ENCODE peak calls at places on chromosomes 12 and 14, in six cellular contexts. A, K, T, Q, Y and B are unnamed samples.

GRCh38 chr14:92846162-92846897 is 52.2 kb downstream of the GOLGA5 start:
- DNase-seq in T (peak), Y (peak), Q (no peak), K (no peak), A (peak), B (peak)

GRCh38 chr14:88359500-88359899 is 26.0 kb upstream of the SPATA7 start:
- DNase-seq in Q (no peak), Y (no peak), K (no peak), A (no peak), T (no peak), B (no peak)

GRCh38 chr12:104740668-104741067 is 217.4 kb downstream of the SLC41A2 start:
- DNase-seq in K (no peak), Q (no peak), T (peak), A (peak), Y (no peak), B (no peak)

GRCh38 chr12:113846883-113847282 is 119.2 kb downstream of the RBM19 start:
- DNase-seq in Q (no peak), Y (no peak), T (peak), A (no peak), K (no peak), B (no peak)

GRCh38 chr14:45199246-45199645 is 53.8 kb downstream of the MIS18BP1 start:
- DNase-seq in Y (no peak), Q (no peak), A (no peak), K (no peak), T (no peak), B (no peak)

GRCh38 chr12:120950807-120951206 is 27.5 kb upstream of the HNF1A start:
- DNase-seq in T (no peak), Q (no peak), K (no peak), A (no peak), Y (no peak), B (no peak)

GRCh38 chr12:119176267-119177055 is 2.3 kb upstream of the HSPB8 start:
- DNase-seq in Y (no peak), K (peak), T (no peak), A (peak), Q (peak), B (peak)

GRCh38 chr12:52522346-52523011 is 2.3 kb upstream of the KRT5 start:
- DNase-seq in K (no peak), Y (no peak), T (no peak), A (peak), Q (no peak), B (peak)

DNA sequence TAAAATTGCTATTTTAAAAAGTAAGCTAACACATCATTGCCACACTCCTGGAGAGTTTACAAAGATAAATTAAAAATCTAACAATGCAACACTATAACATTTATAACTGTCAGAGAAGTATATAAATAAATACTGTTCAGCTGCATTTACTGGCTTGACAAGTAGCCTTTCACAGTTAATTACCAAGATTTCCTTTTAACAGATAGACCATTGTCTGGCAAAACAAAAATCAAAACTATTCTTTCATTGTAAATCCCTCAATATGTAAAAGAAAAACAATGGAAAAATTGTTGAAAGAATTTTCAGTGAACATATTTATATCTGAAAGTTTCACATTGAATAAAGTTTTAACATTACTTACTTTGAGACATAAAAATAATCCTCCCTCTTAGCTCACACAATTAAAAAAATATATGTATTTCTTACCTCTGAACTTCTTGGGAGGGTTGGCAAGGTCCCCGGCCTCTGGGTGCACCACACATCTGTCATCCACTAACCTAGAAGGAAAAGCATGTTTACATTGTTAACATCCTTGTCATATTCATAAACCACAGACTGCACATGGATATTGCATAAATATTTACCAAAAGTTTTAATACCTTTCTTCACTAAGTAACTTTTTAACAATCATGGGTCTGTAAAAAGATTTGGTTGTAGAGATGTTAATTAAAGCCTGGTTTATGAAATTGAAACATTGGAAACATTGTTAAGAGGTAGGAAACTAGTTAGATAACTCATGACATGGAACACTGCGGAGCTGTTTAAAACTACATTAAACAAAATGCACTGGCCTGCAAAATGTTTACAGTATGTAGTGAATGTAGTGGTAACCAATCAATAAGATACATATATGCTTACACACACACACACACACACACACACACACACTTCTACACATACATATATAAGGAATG is 43.0 kb downstream of the ITPR2 start:
- DNase-seq in T (no peak), Q (no peak), Y (no peak), K (no peak), A (no peak), B (peak)
- TF ChIP-seq POLR2A in T (no peak), Q (no peak), Y (no peak), K (no peak), A (no peak), B (no peak)

GRCh38 chr12:123364532-123365140 is at the start of gene SBNO1:
- DNase-seq in Q (peak), Y (peak), A (peak), T (peak), K (peak), B (peak)
- TF ChIP-seq POLR2A in Q (peak), Y (peak), A (peak), T (peak), K (peak), B (peak)

DNA sequence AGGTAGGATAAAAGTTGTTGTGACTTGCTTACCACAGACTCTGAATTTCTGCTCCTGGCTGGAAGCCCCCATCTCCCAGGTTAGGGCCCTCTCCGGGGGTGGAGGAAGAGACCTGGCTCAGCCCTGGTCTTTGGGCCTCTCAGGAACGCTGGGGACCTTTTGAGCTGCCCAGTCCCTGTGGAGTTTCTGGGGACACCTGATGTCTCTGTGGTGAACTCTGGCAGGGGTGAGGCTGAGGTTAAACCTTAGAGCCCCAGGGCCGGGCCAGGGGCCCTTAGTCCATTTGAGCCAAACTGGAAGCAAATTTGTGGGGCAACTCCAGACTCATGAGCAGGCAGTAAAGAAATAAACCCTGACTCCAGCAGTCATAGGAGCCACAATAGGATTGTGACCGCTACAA is 112.1 kb downstream of the ADGRD1 start:
- DNase-seq in T (no peak), A (no peak), Q (no peak), Y (no peak), K (no peak), B (no peak)
- TF ChIP-seq POLR2A in T (no peak), A (no peak), Q (no peak), Y (no peak), K (no peak), B (no peak)

GRCh38 chr12:6374028-6374780 is 1.2 kb downstream of the SCNN1A start:
- DNase-seq in Y (no peak), K (no peak), A (no peak), Q (no peak), T (no peak), B (no peak)

GRCh38 chr12:6373022-6373787 is 2.2 kb downstream of the SCNN1A start:
- DNase-seq in T (no peak), Q (no peak), Y (no peak), A (no peak), K (no peak), B (no peak)

GRCh38 chr12:6370994-6371754 is 4.2 kb downstream of the SCNN1A start:
- DNase-seq in A (peak), Y (no peak), T (peak), Q (no peak), K (no peak), B (peak)

GRCh38 chr12:6370576-6370935 is 4.8 kb downstream of the SCNN1A start:
- DNase-seq in A (no peak), K (no peak), Y (no peak), T (no peak), Q (no peak), B (no peak)

GRCh38 chr12:6372403-6373003 is 2.9 kb downstream of the SCNN1A start:
- DNase-seq in T (peak), K (no peak), Q (peak), Y (no peak), A (peak), B (peak)
- TF ChIP-seq POLR2A in T (no peak), K (no peak), Q (no peak), Y (no peak), A (peak), B (no peak)

DNA sequence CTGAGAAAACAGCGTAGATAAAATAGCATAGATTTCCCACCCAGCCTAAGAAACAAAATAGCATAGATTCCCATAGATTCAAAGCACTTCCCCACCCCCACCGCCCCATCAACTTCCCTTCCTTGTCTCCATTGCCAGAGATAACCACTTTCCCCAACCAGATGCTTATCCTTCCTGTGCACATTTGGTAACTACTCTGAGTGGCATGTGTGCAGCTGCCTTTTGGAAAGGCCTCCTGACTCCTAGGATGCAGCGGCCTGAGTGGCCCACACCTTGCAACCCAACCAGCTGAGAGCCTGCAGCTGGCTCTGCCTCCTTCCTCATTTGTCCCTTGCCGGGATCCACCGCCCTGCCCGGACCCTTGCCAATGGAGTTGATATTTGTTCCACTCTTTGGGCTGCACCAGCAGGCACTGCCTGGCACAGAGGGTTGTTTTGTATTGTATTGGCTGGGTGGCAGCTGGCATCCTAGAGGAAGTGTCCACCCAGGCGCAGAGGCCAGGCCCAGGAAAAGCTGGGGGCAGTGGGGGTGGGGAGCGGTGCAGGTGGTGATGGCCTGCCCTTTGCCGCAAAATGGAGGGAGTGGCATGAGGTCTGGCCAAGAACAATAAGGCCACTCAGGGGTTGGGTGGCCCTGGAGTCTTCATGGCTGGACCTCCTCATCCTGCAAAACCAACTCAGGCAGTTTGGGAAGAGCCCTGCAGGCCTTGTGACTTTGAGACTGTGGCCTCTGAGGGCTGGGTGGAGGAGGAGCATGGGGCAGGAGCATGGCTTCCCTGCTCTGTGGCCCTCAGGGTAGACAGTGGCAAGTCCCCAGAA is 4.9 kb downstream of the SLC48A1 start:
- DNase-seq in Q (no peak), T (peak), K (no peak), A (no peak), Y (no peak), B (no peak)
- TF ChIP-seq POLR2A in Q (no peak), T (no peak), K (no peak), A (no peak), Y (no peak), B (no peak)